ENCODE peak calls at places on chromosomes 13 and 19, in ten cellular contexts. G, C, I, P, N, Y, M, U, E and J are unnamed samples.
A peak's percentile ranks its signal among the peaks of the same experiment; 100 is the strongest.

GRCh38 chr19:3274245-3275067 is 50.0 kb downstream of the CELF5 start:
- DNase-seq in Y (no peak), G (no peak), N (no peak), C (no peak), I (no peak), P (no peak), U (no peak), M (no peak), E (no peak), J (no peak)

GRCh38 chr19:1130801-1131717 is 27.3 kb downstream of the GPX4 start:
- DNase-seq in M (no peak), P (no peak), U (no peak), E (no peak), I (peak; percentile 57), G (no peak), C (no peak), N (no peak), Y (no peak), J (no peak)

GRCh38 chr19:48881741-48882657 is 9.8 kb downstream of the PPP1R15A start:
- DNase-seq in U (no peak), N (no peak), P (no peak), I (no peak), G (no peak), M (peak; percentile 61), E (no peak), Y (no peak), C (no peak), J (no peak)

GRCh38 chr19:16160943-16161560 is 12.3 kb downstream of the CIB3 start:
- DNase-seq in G (peak; percentile 91), U (peak; percentile 77), M (peak; percentile 15), P (peak; percentile 63), Y (peak; percentile 47), N (no peak), C (peak; percentile 40), I (peak; percentile 54), E (no peak), J (no peak)

GRCh38 chr19:55526216-55527196 is 10.4 kb downstream of the SBK2 start:
- DNase-seq in G (no peak), Y (no peak), C (peak; percentile 83), E (no peak), M (peak; percentile 96), N (peak; percentile 91), P (peak; percentile 57), I (no peak), U (peak; percentile 70), J (no peak)

GRCh38 chr19:2207991-2208860 is 27.9 kb downstream of the PLEKHJ1 start:
- DNase-seq in U (peak; percentile 84), G (no peak), P (peak; percentile 97), M (no peak), C (peak; percentile 61), N (no peak), I (no peak), E (no peak), Y (peak; percentile 62), J (no peak)

GRCh38 chr19:28940751-28941500 is 272.0 kb downstream of the UQCRFS1 start:
- DNase-seq in P (peak; percentile 50), M (no peak), N (no peak), Y (no peak), I (no peak), C (peak; percentile 75), G (no peak), U (peak; percentile 90), E (no peak), J (no peak)

GRCh38 chr19:1468274-1469199 is 10.5 kb downstream of the C19orf25 start:
- DNase-seq in U (peak; percentile 61), Y (no peak), P (no peak), I (peak; percentile 42), E (no peak), G (no peak), M (peak; percentile 67), N (no peak), C (peak; percentile 44), J (no peak)

GRCh38 chr13:98454389-98454881 is 122.5 kb downstream of the STK24 start:
- DNase-seq in G (no peak), I (no peak), P (peak; percentile 84), Y (peak; percentile 72), N (peak; percentile 13), C (peak; percentile 91), M (no peak), U (peak; percentile 90), E (no peak), J (no peak)

GRCh38 chr13:30689752-30690151 is 45.6 kb upstream of the ALOX5AP start:
- DNase-seq in E (no peak), P (no peak), M (no peak), Y (no peak), I (no peak), C (no peak), U (no peak), G (no peak), N (no peak), J (no peak)

GRCh38 chr13:20387441-20387971 is 138.2 kb downstream of the CRYL1 start:
- DNase-seq in E (no peak), M (no peak), U (peak; percentile 27), Y (no peak), I (no peak), G (peak; percentile 64), C (no peak), N (no peak), P (no peak), J (no peak)

GRCh38 chr19:47766359-47766620 is 12.2 kb upstream of the SELENOW start:
- DNase-seq in P (no peak), Y (no peak), M (no peak), G (no peak), I (no peak), N (no peak), C (no peak), U (no peak), E (no peak), J (no peak)

GRCh38 chr19:42270346-42271044 is 1.4 kb downstream of the CIC start:
- DNase-seq in G (peak; percentile 59), E (peak; percentile 54), P (peak; percentile 80), N (no peak), I (peak; percentile 74), C (peak; percentile 62), M (no peak), U (peak; percentile 84), Y (no peak), J (no peak)

GRCh38 chr13:112248909-112249592 is 127.1 kb upstream of the SPACA7 start:
- DNase-seq in Y (no peak), I (no peak), C (no peak), U (no peak), P (no peak), N (no peak), E (no peak), M (no peak), G (no peak), J (no peak)

GRCh38 chr13:36133950-36134349 is 2.8 kb upstream of the DCLK1 start:
- DNase-seq in C (peak; percentile 40), I (no peak), N (no peak), M (peak; percentile 57), U (no peak), E (no peak), G (no peak), P (no peak), Y (no peak), J (no peak)

GRCh38 chr13:65453982-65454381 is 1776.2 kb downstream of the PCDH9 start:
- DNase-seq in G (no peak), E (no peak), U (no peak), N (no peak), M (no peak), C (no peak), P (no peak), Y (no peak), I (no peak), J (no peak)

GRCh38 chr13:45441633-45442032 is 23.1 kb upstream of the COG3 start:
- DNase-seq in M (peak; percentile 15), I (no peak), C (peak; percentile 16), U (peak; percentile 40), E (no peak), P (peak; percentile 35), Y (no peak), G (peak; percentile 32), N (no peak), J (no peak)

GRCh38 chr19:37953576-37954303 is 46.7 kb downstream of the SIPA1L3 start:
- DNase-seq in C (no peak), Y (no peak), E (no peak), U (peak; percentile 36), M (no peak), I (no peak), N (no peak), G (no peak), P (no peak), J (no peak)

GRCh38 chr13:67228909-67229308 is 1.2 kb downstream of the PCDH9 start:
- DNase-seq in C (peak; percentile 33), P (peak; percentile 6), M (no peak), G (no peak), U (no peak), E (no peak), N (no peak), I (no peak), Y (no peak), J (no peak)

GRCh38 chr19:38273499-38273898 is 9.1 kb downstream of the SPINT2 start:
- DNase-seq in U (no peak), Y (no peak), I (no peak), C (no peak), M (no peak), P (no peak), G (no peak), E (no peak), N (no peak), J (no peak)

GRCh38 chr19:18109731-18110671 is 12.4 kb downstream of the MAST3 start:
- DNase-seq in U (no peak), N (no peak), I (peak; percentile 52), P (peak; percentile 55), C (no peak), E (peak; percentile 53), Y (no peak), G (no peak), M (peak; percentile 62), J (no peak)